ENCODE peak calls at places on chromosomes 3 and 15, in four cellular contexts. V, D, F and U are unnamed samples.

GRCh38 chr15:54035616-54036015 is 57.4 kb downstream of the UNC13C start:
- DNase-seq in V (no peak), D (peak; percentile 11), F (no peak), U (no peak)

GRCh38 chr3:87848003-87848402 is 210.8 kb downstream of the CGGBP1 start:
- DNase-seq in V (no peak), D (no peak), F (no peak), U (no peak)

GRCh38 chr15:93983501-93983900 is 247.9 kb upstream of the MCTP2 start:
- DNase-seq in V (no peak), D (no peak), F (no peak), U (no peak)

GRCh38 chr3:100032262-100032661 is 82.0 kb downstream of the FILIP1L start:
- DNase-seq in V (no peak), D (peak; percentile 34), F (no peak), U (no peak)

GRCh38 chr15:83446904-83447708 is at the start of gene SH3GL3:
- DNase-seq in V (no peak), D (peak; percentile 82), F (peak; percentile 72), U (no peak)

GRCh38 chr15:101276501-101277037 is 716 bp downstream of the SELENOS start:
- DNase-seq in V (no peak), D (peak; percentile 21), F (peak; percentile 19), U (peak; percentile 70)

GRCh38 chr3:74651239-74651638 is 36.8 kb upstream of the CNTN3 start:
- DNase-seq in V (no peak), D (no peak), F (no peak), U (no peak)

GRCh38 chr15:42056934-42057743 is 36.3 kb upstream of the PLA2G4E start:
- DNase-seq in V (peak; percentile 27), D (peak; percentile 99), F (peak; percentile 57), U (peak; percentile 69)

GRCh38 chr15:71469393-71469792 is 341.0 kb upstream of the NR2E3 start:
- DNase-seq in V (no peak), D (no peak), F (no peak), U (no peak)

GRCh38 chr3:149352556-149352955 is 19.1 kb upstream of the TM4SF18 start:
- DNase-seq in V (peak; percentile 1), D (peak; percentile 79), F (peak; percentile 33), U (peak; percentile 73)

GRCh38 chr15:71747128-71748083 is 62.9 kb upstream of the NR2E3 start:
- DNase-seq in V (no peak), D (peak; percentile 84), F (no peak), U (peak; percentile 78)

GRCh38 chr3:189983612-189984011 is 137.1 kb downstream of the P3H2 start:
- DNase-seq in V (no peak), D (no peak), F (no peak), U (no peak)

GRCh38 chr3:126714921-126715320 is 10.9 kb downstream of the CHCHD6 start:
- DNase-seq in V (no peak), D (no peak), F (no peak), U (no peak)